ENCODE peak calls at places on chromosomes 12 and 14, in four cellular contexts. One of them, this sample, is unnamed.

GRCh38 chr14:105477659-105478623 is 3.3 kb downstream of the CRIP2 start:
- DNase-seq in stimulated activated CD4-positive, alpha-beta T cell treated with anti-CD3 and anti-CD28 coated beads, Interleukin-2, amount 100 ng/mL, for 48 hours: no peak
- DNase-seq in IMR-90: no peak
- DNase-seq in NCI-H510A: no peak
- DNase-seq in this sample: no peak

GRCh38 chr12:119444462-119445044 is 110.0 kb downstream of the CCDC60 start:
- DNase-seq in stimulated activated CD4-positive, alpha-beta T cell treated with anti-CD3 and anti-CD28 coated beads, Interleukin-2, amount 100 ng/mL, for 48 hours: peak; percentile 35
- DNase-seq in IMR-90: no peak
- DNase-seq in NCI-H510A: no peak
- DNase-seq in this sample: peak; percentile 82

GRCh38 chr12:62802981-62803380 is 132.0 kb downstream of the PPM1H start:
- DNase-seq in IMR-90: peak; percentile 37
- DNase-seq in NCI-H510A: no peak
- DNase-seq in stimulated activated CD4-positive, alpha-beta T cell treated with anti-CD3 and anti-CD28 coated beads, Interleukin-2, amount 100 ng/mL, for 48 hours: no peak
- DNase-seq in this sample: no peak

GRCh38 chr14:55684956-55685584 is 105.1 kb downstream of the KTN1 start:
- DNase-seq in IMR-90: peak; percentile 42
- DNase-seq in NCI-H510A: no peak
- DNase-seq in stimulated activated CD4-positive, alpha-beta T cell treated with anti-CD3 and anti-CD28 coated beads, Interleukin-2, amount 100 ng/mL, for 48 hours: no peak
- DNase-seq in this sample: no peak

GRCh38 chr14:72291908-72292688 is 359.9 kb downstream of the RGS6 start:
- DNase-seq in IMR-90: peak; percentile 58
- DNase-seq in NCI-H510A: no peak
- DNase-seq in stimulated activated CD4-positive, alpha-beta T cell treated with anti-CD3 and anti-CD28 coated beads, Interleukin-2, amount 100 ng/mL, for 48 hours: peak; percentile 26
- DNase-seq in this sample: peak; percentile 49

GRCh38 chr14:84202486-84202885 is 1327.5 kb upstream of the FLRT2 start:
- DNase-seq in stimulated activated CD4-positive, alpha-beta T cell treated with anti-CD3 and anti-CD28 coated beads, Interleukin-2, amount 100 ng/mL, for 48 hours: no peak
- DNase-seq in IMR-90: no peak
- DNase-seq in NCI-H510A: no peak
- DNase-seq in this sample: no peak

GRCh38 chr12:110312581-110313360 is 31.7 kb downstream of the ATP2A2 start:
- DNase-seq in stimulated activated CD4-positive, alpha-beta T cell treated with anti-CD3 and anti-CD28 coated beads, Interleukin-2, amount 100 ng/mL, for 48 hours: no peak
- DNase-seq in IMR-90: peak; percentile 72
- DNase-seq in NCI-H510A: no peak
- DNase-seq in this sample: no peak

GRCh38 chr14:73567951-73568885 is 795 bp upstream of the ACOT2 start:
- DNase-seq in IMR-90: peak; percentile 41
- DNase-seq in NCI-H510A: no peak
- DNase-seq in stimulated activated CD4-positive, alpha-beta T cell treated with anti-CD3 and anti-CD28 coated beads, Interleukin-2, amount 100 ng/mL, for 48 hours: no peak
- DNase-seq in this sample: no peak

GRCh38 chr12:78293039-78293686 is 462.5 kb downstream of the NAV3 start:
- DNase-seq in stimulated activated CD4-positive, alpha-beta T cell treated with anti-CD3 and anti-CD28 coated beads, Interleukin-2, amount 100 ng/mL, for 48 hours: no peak
- DNase-seq in NCI-H510A: no peak
- DNase-seq in IMR-90: peak; percentile 28
- DNase-seq in this sample: no peak

GRCh38 chr14:99391671-99392070 is 89.0 kb downstream of the SETD3 start:
- DNase-seq in stimulated activated CD4-positive, alpha-beta T cell treated with anti-CD3 and anti-CD28 coated beads, Interleukin-2, amount 100 ng/mL, for 48 hours: no peak
- DNase-seq in NCI-H510A: no peak
- DNase-seq in IMR-90: peak; percentile 44
- DNase-seq in this sample: no peak

GRCh38 chr14:76793956-76794355 is 18.7 kb downstream of the ANGEL1 start:
- DNase-seq in IMR-90: peak; percentile 39
- DNase-seq in NCI-H510A: no peak
- DNase-seq in stimulated activated CD4-positive, alpha-beta T cell treated with anti-CD3 and anti-CD28 coated beads, Interleukin-2, amount 100 ng/mL, for 48 hours: no peak
- DNase-seq in this sample: no peak